ENCODE peak calls at places on chromosomes 1 and 21, in nine cellular contexts. One of them, this sample, is unnamed.

GRCh38 chr1:193183019-193183643 is 3.3 kb downstream of the B3GALT2 start:
- DNase-seq in anterior cingulate cortex: no peak
- DNase-seq in retinal pigment epithelial cell: no peak
- DNase-seq in activated CD4-positive, alpha-beta T cell treated with anti-CD3 and anti-CD28 coated beads, Interleukin-2, amount 10 ng/mL, durations not matched to agents 7 days and 5 days: peak
- DNase-seq in nucleus accumbens: no peak
- DNase-seq in stimulated activated CD8-positive, alpha-beta memory T cell treated with anti-CD3 and anti-CD28 coated beads, Interleukin-7, amount 100 ng/mL, for 24 hours: no peak
- DNase-seq in endothelial cell: peak
- DNase-seq in HT1080: peak
- DNase-seq in T1000: no peak
- DNase-seq in this sample: peak

GRCh38 chr1:223209293-223209898 is 66.3 kb upstream of the TLR5 start:
- DNase-seq in stimulated activated CD8-positive, alpha-beta memory T cell treated with anti-CD3 and anti-CD28 coated beads, Interleukin-7, amount 100 ng/mL, for 24 hours: no peak
- DNase-seq in activated CD4-positive, alpha-beta T cell treated with anti-CD3 and anti-CD28 coated beads, Interleukin-2, amount 10 ng/mL, durations not matched to agents 7 days and 5 days: no peak
- DNase-seq in retinal pigment epithelial cell: no peak
- DNase-seq in HT1080: no peak
- DNase-seq in nucleus accumbens: no peak
- DNase-seq in anterior cingulate cortex: no peak
- DNase-seq in endothelial cell: no peak
- DNase-seq in T1000: no peak
- DNase-seq in this sample: no peak

GRCh38 chr21:37557261-37557950 is 190.8 kb downstream of the DYRK1A start:
- DNase-seq in nucleus accumbens: no peak
- DNase-seq in retinal pigment epithelial cell: no peak
- DNase-seq in endothelial cell: no peak
- DNase-seq in HT1080: peak
- DNase-seq in activated CD4-positive, alpha-beta T cell treated with anti-CD3 and anti-CD28 coated beads, Interleukin-2, amount 10 ng/mL, durations not matched to agents 7 days and 5 days: no peak
- DNase-seq in T1000: no peak
- DNase-seq in anterior cingulate cortex: no peak
- DNase-seq in stimulated activated CD8-positive, alpha-beta memory T cell treated with anti-CD3 and anti-CD28 coated beads, Interleukin-7, amount 100 ng/mL, for 24 hours: no peak
- DNase-seq in this sample: no peak

GRCh38 chr1:8094481-8095241 is 68.6 kb upstream of the ERRFI1 start:
- DNase-seq in endothelial cell: no peak
- DNase-seq in stimulated activated CD8-positive, alpha-beta memory T cell treated with anti-CD3 and anti-CD28 coated beads, Interleukin-7, amount 100 ng/mL, for 24 hours: no peak
- DNase-seq in activated CD4-positive, alpha-beta T cell treated with anti-CD3 and anti-CD28 coated beads, Interleukin-2, amount 10 ng/mL, durations not matched to agents 7 days and 5 days: no peak
- DNase-seq in T1000: no peak
- DNase-seq in retinal pigment epithelial cell: no peak
- DNase-seq in nucleus accumbens: no peak
- DNase-seq in anterior cingulate cortex: no peak
- DNase-seq in HT1080: peak
- DNase-seq in this sample: peak

GRCh38 chr1:86388228-86388627 is 7.9 kb downstream of the ODF2L start:
- DNase-seq in HT1080: no peak
- DNase-seq in retinal pigment epithelial cell: no peak
- DNase-seq in nucleus accumbens: no peak
- DNase-seq in stimulated activated CD8-positive, alpha-beta memory T cell treated with anti-CD3 and anti-CD28 coated beads, Interleukin-7, amount 100 ng/mL, for 24 hours: no peak
- DNase-seq in endothelial cell: no peak
- DNase-seq in anterior cingulate cortex: no peak
- DNase-seq in T1000: no peak
- DNase-seq in activated CD4-positive, alpha-beta T cell treated with anti-CD3 and anti-CD28 coated beads, Interleukin-2, amount 10 ng/mL, durations not matched to agents 7 days and 5 days: no peak
- DNase-seq in this sample: no peak

GRCh38 chr1:24635195-24635843 is 7.8 kb upstream of the SRRM1 start:
- DNase-seq in nucleus accumbens: no peak
- DNase-seq in retinal pigment epithelial cell: peak
- DNase-seq in stimulated activated CD8-positive, alpha-beta memory T cell treated with anti-CD3 and anti-CD28 coated beads, Interleukin-7, amount 100 ng/mL, for 24 hours: no peak
- DNase-seq in HT1080: peak
- DNase-seq in anterior cingulate cortex: no peak
- DNase-seq in T1000: no peak
- DNase-seq in endothelial cell: no peak
- DNase-seq in activated CD4-positive, alpha-beta T cell treated with anti-CD3 and anti-CD28 coated beads, Interleukin-2, amount 10 ng/mL, durations not matched to agents 7 days and 5 days: peak
- DNase-seq in this sample: peak

GRCh38 chr1:209613351-209614150 is 30.0 kb downstream of the CAMK1G start:
- DNase-seq in retinal pigment epithelial cell: no peak
- DNase-seq in HT1080: peak
- DNase-seq in T1000: no peak
- DNase-seq in activated CD4-positive, alpha-beta T cell treated with anti-CD3 and anti-CD28 coated beads, Interleukin-2, amount 10 ng/mL, durations not matched to agents 7 days and 5 days: no peak
- DNase-seq in anterior cingulate cortex: no peak
- DNase-seq in nucleus accumbens: no peak
- DNase-seq in stimulated activated CD8-positive, alpha-beta memory T cell treated with anti-CD3 and anti-CD28 coated beads, Interleukin-7, amount 100 ng/mL, for 24 hours: no peak
- DNase-seq in endothelial cell: no peak
- DNase-seq in this sample: no peak

GRCh38 chr21:44785620-44786344 is 15.8 kb downstream of the UBE2G2 start:
- DNase-seq in anterior cingulate cortex: no peak
- DNase-seq in T1000: no peak
- DNase-seq in stimulated activated CD8-positive, alpha-beta memory T cell treated with anti-CD3 and anti-CD28 coated beads, Interleukin-7, amount 100 ng/mL, for 24 hours: no peak
- DNase-seq in endothelial cell: no peak
- DNase-seq in activated CD4-positive, alpha-beta T cell treated with anti-CD3 and anti-CD28 coated beads, Interleukin-2, amount 10 ng/mL, durations not matched to agents 7 days and 5 days: no peak
- DNase-seq in nucleus accumbens: no peak
- DNase-seq in retinal pigment epithelial cell: no peak
- DNase-seq in HT1080: no peak
- DNase-seq in this sample: peak

GRCh38 chr1:240575976-240576666 is 35.8 kb downstream of the GREM2 start:
- DNase-seq in stimulated activated CD8-positive, alpha-beta memory T cell treated with anti-CD3 and anti-CD28 coated beads, Interleukin-7, amount 100 ng/mL, for 24 hours: no peak
- DNase-seq in T1000: no peak
- DNase-seq in retinal pigment epithelial cell: no peak
- DNase-seq in activated CD4-positive, alpha-beta T cell treated with anti-CD3 and anti-CD28 coated beads, Interleukin-2, amount 10 ng/mL, durations not matched to agents 7 days and 5 days: peak
- DNase-seq in HT1080: peak
- DNase-seq in anterior cingulate cortex: no peak
- DNase-seq in nucleus accumbens: no peak
- DNase-seq in endothelial cell: peak
- DNase-seq in this sample: peak

GRCh38 chr1:226406401-226406881 is 1.5 kb downstream of the PARP1 start:
- DNase-seq in endothelial cell: no peak
- DNase-seq in anterior cingulate cortex: no peak
- DNase-seq in stimulated activated CD8-positive, alpha-beta memory T cell treated with anti-CD3 and anti-CD28 coated beads, Interleukin-7, amount 100 ng/mL, for 24 hours: no peak
- DNase-seq in activated CD4-positive, alpha-beta T cell treated with anti-CD3 and anti-CD28 coated beads, Interleukin-2, amount 10 ng/mL, durations not matched to agents 7 days and 5 days: peak
- DNase-seq in nucleus accumbens: no peak
- DNase-seq in T1000: no peak
- DNase-seq in HT1080: peak
- DNase-seq in retinal pigment epithelial cell: no peak
- DNase-seq in this sample: peak

GRCh38 chr1:17080881-17081280 is 27.0 kb upstream of the SDHB start:
- DNase-seq in HT1080: no peak
- DNase-seq in endothelial cell: no peak
- DNase-seq in retinal pigment epithelial cell: no peak
- DNase-seq in activated CD4-positive, alpha-beta T cell treated with anti-CD3 and anti-CD28 coated beads, Interleukin-2, amount 10 ng/mL, durations not matched to agents 7 days and 5 days: no peak
- DNase-seq in stimulated activated CD8-positive, alpha-beta memory T cell treated with anti-CD3 and anti-CD28 coated beads, Interleukin-7, amount 100 ng/mL, for 24 hours: no peak
- DNase-seq in T1000: no peak
- DNase-seq in anterior cingulate cortex: no peak
- DNase-seq in nucleus accumbens: no peak
- DNase-seq in this sample: no peak

GRCh38 chr1:6027591-6027990 is 18.1 kb upstream of the KCNAB2 start:
- DNase-seq in stimulated activated CD8-positive, alpha-beta memory T cell treated with anti-CD3 and anti-CD28 coated beads, Interleukin-7, amount 100 ng/mL, for 24 hours: no peak
- DNase-seq in anterior cingulate cortex: no peak
- DNase-seq in nucleus accumbens: no peak
- DNase-seq in activated CD4-positive, alpha-beta T cell treated with anti-CD3 and anti-CD28 coated beads, Interleukin-2, amount 10 ng/mL, durations not matched to agents 7 days and 5 days: peak
- DNase-seq in HT1080: no peak
- DNase-seq in T1000: no peak
- DNase-seq in retinal pigment epithelial cell: no peak
- DNase-seq in endothelial cell: no peak
- DNase-seq in this sample: no peak

GRCh38 chr21:33419538-33420123 is 16.4 kb downstream of the IFNGR2 start:
- DNase-seq in T1000: no peak
- DNase-seq in HT1080: no peak
- DNase-seq in anterior cingulate cortex: no peak
- DNase-seq in nucleus accumbens: no peak
- DNase-seq in stimulated activated CD8-positive, alpha-beta memory T cell treated with anti-CD3 and anti-CD28 coated beads, Interleukin-7, amount 100 ng/mL, for 24 hours: no peak
- DNase-seq in retinal pigment epithelial cell: no peak
- DNase-seq in endothelial cell: no peak
- DNase-seq in activated CD4-positive, alpha-beta T cell treated with anti-CD3 and anti-CD28 coated beads, Interleukin-2, amount 10 ng/mL, durations not matched to agents 7 days and 5 days: no peak
- DNase-seq in this sample: peak

GRCh38 chr1:212040629-212041028 is 5.1 kb downstream of the DTL start:
- DNase-seq in HT1080: peak
- DNase-seq in nucleus accumbens: no peak
- DNase-seq in endothelial cell: no peak
- DNase-seq in T1000: no peak
- DNase-seq in stimulated activated CD8-positive, alpha-beta memory T cell treated with anti-CD3 and anti-CD28 coated beads, Interleukin-7, amount 100 ng/mL, for 24 hours: no peak
- DNase-seq in anterior cingulate cortex: no peak
- DNase-seq in retinal pigment epithelial cell: no peak
- DNase-seq in activated CD4-positive, alpha-beta T cell treated with anti-CD3 and anti-CD28 coated beads, Interleukin-2, amount 10 ng/mL, durations not matched to agents 7 days and 5 days: no peak
- DNase-seq in this sample: peak

GRCh38 chr1:224217655-224218615 is 34.9 kb downstream of the DEGS1 start:
- DNase-seq in HT1080: no peak
- DNase-seq in stimulated activated CD8-positive, alpha-beta memory T cell treated with anti-CD3 and anti-CD28 coated beads, Interleukin-7, amount 100 ng/mL, for 24 hours: no peak
- DNase-seq in nucleus accumbens: no peak
- DNase-seq in T1000: no peak
- DNase-seq in activated CD4-positive, alpha-beta T cell treated with anti-CD3 and anti-CD28 coated beads, Interleukin-2, amount 10 ng/mL, durations not matched to agents 7 days and 5 days: no peak
- DNase-seq in endothelial cell: no peak
- DNase-seq in anterior cingulate cortex: no peak
- DNase-seq in retinal pigment epithelial cell: no peak
- DNase-seq in this sample: no peak

GRCh38 chr1:93845554-93846150 is 33.4 kb downstream of the DNTTIP2 start:
- DNase-seq in endothelial cell: no peak
- DNase-seq in nucleus accumbens: peak
- DNase-seq in retinal pigment epithelial cell: peak
- DNase-seq in anterior cingulate cortex: no peak
- DNase-seq in HT1080: peak
- DNase-seq in T1000: peak
- DNase-seq in activated CD4-positive, alpha-beta T cell treated with anti-CD3 and anti-CD28 coated beads, Interleukin-2, amount 10 ng/mL, durations not matched to agents 7 days and 5 days: peak
- DNase-seq in stimulated activated CD8-positive, alpha-beta memory T cell treated with anti-CD3 and anti-CD28 coated beads, Interleukin-7, amount 100 ng/mL, for 24 hours: no peak
- DNase-seq in this sample: peak

GRCh38 chr1:78836736-78837135 is 169.8 kb downstream of the ADGRL4 start:
- DNase-seq in activated CD4-positive, alpha-beta T cell treated with anti-CD3 and anti-CD28 coated beads, Interleukin-2, amount 10 ng/mL, durations not matched to agents 7 days and 5 days: no peak
- DNase-seq in T1000: no peak
- DNase-seq in endothelial cell: no peak
- DNase-seq in anterior cingulate cortex: no peak
- DNase-seq in nucleus accumbens: no peak
- DNase-seq in stimulated activated CD8-positive, alpha-beta memory T cell treated with anti-CD3 and anti-CD28 coated beads, Interleukin-7, amount 100 ng/mL, for 24 hours: no peak
- DNase-seq in HT1080: no peak
- DNase-seq in retinal pigment epithelial cell: no peak
- DNase-seq in this sample: peak

GRCh38 chr1:16175610-16176553 is 20.0 kb upstream of the EPHA2 start:
- DNase-seq in stimulated activated CD8-positive, alpha-beta memory T cell treated with anti-CD3 and anti-CD28 coated beads, Interleukin-7, amount 100 ng/mL, for 24 hours: no peak
- DNase-seq in activated CD4-positive, alpha-beta T cell treated with anti-CD3 and anti-CD28 coated beads, Interleukin-2, amount 10 ng/mL, durations not matched to agents 7 days and 5 days: no peak
- DNase-seq in endothelial cell: no peak
- DNase-seq in anterior cingulate cortex: peak
- DNase-seq in nucleus accumbens: peak
- DNase-seq in HT1080: peak
- DNase-seq in T1000: peak
- DNase-seq in retinal pigment epithelial cell: no peak
- DNase-seq in this sample: peak

GRCh38 chr21:15793547-15794235 is 63.9 kb downstream of the USP25 start:
- DNase-seq in stimulated activated CD8-positive, alpha-beta memory T cell treated with anti-CD3 and anti-CD28 coated beads, Interleukin-7, amount 100 ng/mL, for 24 hours: no peak
- DNase-seq in T1000: no peak
- DNase-seq in activated CD4-positive, alpha-beta T cell treated with anti-CD3 and anti-CD28 coated beads, Interleukin-2, amount 10 ng/mL, durations not matched to agents 7 days and 5 days: no peak
- DNase-seq in anterior cingulate cortex: no peak
- DNase-seq in endothelial cell: no peak
- DNase-seq in retinal pigment epithelial cell: no peak
- DNase-seq in HT1080: no peak
- DNase-seq in nucleus accumbens: no peak
- DNase-seq in this sample: no peak

GRCh38 chr1:186643600-186643999 is 36.6 kb downstream of the PTGS2 start:
- DNase-seq in nucleus accumbens: no peak
- DNase-seq in T1000: no peak
- DNase-seq in HT1080: peak
- DNase-seq in anterior cingulate cortex: no peak
- DNase-seq in stimulated activated CD8-positive, alpha-beta memory T cell treated with anti-CD3 and anti-CD28 coated beads, Interleukin-7, amount 100 ng/mL, for 24 hours: no peak
- DNase-seq in activated CD4-positive, alpha-beta T cell treated with anti-CD3 and anti-CD28 coated beads, Interleukin-2, amount 10 ng/mL, durations not matched to agents 7 days and 5 days: no peak
- DNase-seq in endothelial cell: no peak
- DNase-seq in retinal pigment epithelial cell: no peak
- DNase-seq in this sample: peak

GRCh38 chr1:98145655-98146054 is 224.8 kb upstream of the DPYD start:
- DNase-seq in HT1080: no peak
- DNase-seq in nucleus accumbens: no peak
- DNase-seq in stimulated activated CD8-positive, alpha-beta memory T cell treated with anti-CD3 and anti-CD28 coated beads, Interleukin-7, amount 100 ng/mL, for 24 hours: no peak
- DNase-seq in retinal pigment epithelial cell: no peak
- DNase-seq in T1000: no peak
- DNase-seq in anterior cingulate cortex: no peak
- DNase-seq in endothelial cell: no peak
- DNase-seq in activated CD4-positive, alpha-beta T cell treated with anti-CD3 and anti-CD28 coated beads, Interleukin-2, amount 10 ng/mL, durations not matched to agents 7 days and 5 days: no peak
- DNase-seq in this sample: no peak

This sample was measured in M059J.